ENCODE peak calls at places on chromosomes 11 and 22, in eight cellular contexts. V is ovary, A is IMR-90, H is PC-3, W is H9, F is HCT116, Y is body of pancreas, S is A549. O is an unnamed sample.

GRCh38 chr11:80096736-80097135 is 655.9 kb upstream of the TENM4 start:
- DNase-seq in S (no peak), F (no peak), H (peak; percentile 41), A (peak; percentile 87), V (no peak), Y (no peak), W (no peak), O (peak; percentile 46)

GRCh38 chr22:25485626-25486545 is 78.6 kb upstream of the GRK3 start:
- DNase-seq in V (no peak), S (no peak), A (peak; percentile 43), F (no peak), Y (no peak), H (no peak), W (no peak), O (no peak)

GRCh38 chr22:37922177-37922576 is 16.1 kb downstream of the MICALL1 start:
- DNase-seq in W (no peak), V (no peak), S (no peak), A (no peak), Y (no peak), F (no peak), H (no peak), O (no peak)

GRCh38 chr22:50699754-50700386 is 27.2 kb downstream of the SHANK3 start:
- DNase-seq in H (no peak), A (no peak), W (peak; percentile 58), Y (peak; percentile 10), F (no peak), V (no peak), S (no peak), O (no peak)

GRCh38 chr11:118845369-118845768 is 38.3 kb upstream of the CXCR5 start:
- DNase-seq in S (no peak), Y (no peak), H (peak; percentile 76), W (no peak), F (no peak), A (peak; percentile 70), V (no peak), O (peak; percentile 74)

GRCh38 chr11:74755395-74755995 is 6.8 kb downstream of the RNF169 start:
- DNase-seq in V (no peak), S (no peak), F (no peak), W (no peak), Y (no peak), A (peak; percentile 4), H (no peak), O (no peak)

GRCh38 chr11:29190313-29190712 is 826.5 kb downstream of the KCNA4 start:
- DNase-seq in H (no peak), F (no peak), S (no peak), Y (no peak), W (no peak), V (no peak), A (no peak), O (peak; percentile 49)

GRCh38 chr11:114082767-114083181 is 23.3 kb downstream of the ZBTB16 start:
- DNase-seq in F (no peak), A (no peak), Y (peak; percentile 74), V (peak; percentile 83), H (no peak), W (no peak), S (no peak), O (no peak)

GRCh38 chr11:112025682-112026081 is 474 bp downstream of the DLAT start:
- DNase-seq in F (no peak), S (peak; percentile 8), V (no peak), W (no peak), Y (no peak), H (no peak), A (peak; percentile 23), O (peak; percentile 9)

GRCh38 chr22:38067771-38068360 is 10.7 kb downstream of the PICK1 start:
- DNase-seq in W (no peak), S (no peak), Y (no peak), A (no peak), V (no peak), F (no peak), H (no peak), O (no peak)

GRCh38 chr11:46895821-46896220 is 22.5 kb downstream of the LRP4 start:
- DNase-seq in H (no peak), Y (peak; percentile 80), V (no peak), W (no peak), S (no peak), F (no peak), A (no peak), O (no peak)

GRCh38 chr11:2702771-2703486 is 3.1 kb upstream of the KCNQ1OT1 start:
- DNase-seq in H (no peak), W (no peak), S (no peak), F (no peak), A (no peak), Y (no peak), V (no peak), O (no peak)

GRCh38 chr11:2194877-2195755 is 23.5 kb upstream of the TH start:
- DNase-seq in A (peak; percentile 6), V (peak; percentile 53), H (peak; percentile 60), W (peak; percentile 76), F (no peak), Y (peak; percentile 61), S (peak; percentile 62), O (no peak)

GRCh38 chr11:113781682-113782081 is 2.1 kb downstream of the CLDN25 start:
- DNase-seq in S (no peak), F (no peak), H (peak; percentile 26), A (no peak), V (no peak), W (no peak), Y (no peak), O (no peak)

GRCh38 chr11:67312187-67313021 is 9.1 kb downstream of the SSH3 start:
- DNase-seq in V (no peak), F (no peak), W (no peak), H (peak; percentile 96), Y (no peak), S (no peak), A (no peak), O (peak; percentile 96)

GRCh38 chr11:114762437-114762836 is 84.1 kb downstream of the NXPE2 start:
- DNase-seq in F (no peak), Y (peak; percentile 64), W (peak; percentile 72), S (peak; percentile 15), V (peak; percentile 76), A (peak; percentile 54), H (peak; percentile 75), O (no peak)

GRCh38 chr11:34185926-34186841 is 80.8 kb downstream of the NAT10 start:
- DNase-seq in W (peak; percentile 43), H (no peak), A (no peak), F (no peak), Y (no peak), S (no peak), V (no peak), O (peak; percentile 25)

GRCh38 chr11:3222003-3222855 is 3.6 kb upstream of the MRGPRG start:
- DNase-seq in S (no peak), W (peak; percentile 26), F (no peak), H (no peak), A (no peak), Y (no peak), V (peak; percentile 28), O (no peak)

GRCh38 chr11:120334894-120335462 is 1.2 kb upstream of the ARHGEF12 start:
- DNase-seq in A (peak; percentile 94), W (peak; percentile 36), F (no peak), H (peak; percentile 96), Y (peak; percentile 71), S (peak; percentile 40), V (no peak), O (no peak)

GRCh38 chr22:39173787-39174497 is 21.5 kb upstream of the CBX7 start:
- DNase-seq in V (no peak), A (no peak), F (no peak), W (no peak), S (no peak), Y (no peak), H (no peak), O (no peak)

GRCh38 chr11:80317612-80318011 is 876.8 kb upstream of the TENM4 start:
- DNase-seq in F (no peak), Y (no peak), H (no peak), A (no peak), W (no peak), S (no peak), V (no peak), O (no peak)

DNA sequence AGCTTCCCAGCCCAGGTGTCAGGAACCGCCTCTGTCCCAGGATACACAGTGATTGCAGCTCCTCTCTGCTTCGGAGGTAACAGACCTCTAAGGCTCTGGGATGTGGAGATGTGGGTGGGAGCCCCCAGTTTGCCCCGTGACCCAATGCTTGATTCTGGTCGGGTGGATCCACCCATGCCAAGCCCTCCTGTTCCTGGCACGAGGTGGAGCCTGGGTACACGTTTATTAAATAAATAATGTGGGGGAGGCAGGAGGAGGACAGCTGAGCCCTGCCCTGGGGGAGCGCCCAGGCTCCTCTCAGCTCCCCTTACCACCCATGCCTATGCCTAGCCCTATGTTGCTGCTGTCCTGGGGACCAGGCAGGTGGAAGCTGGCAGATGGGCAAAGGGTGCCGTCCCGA is 16.0 kb downstream of the ARHGEF17 start:
- DNase-seq in S (no peak), A (no peak), H (no peak), F (no peak), W (no peak), Y (no peak), V (no peak), O (no peak)
- H3K4me1 ChIP-seq in S (peaks cover 9% of the 10 kb centered on the region), A (peaks cover 74% of the 10 kb centered on the region), H (peaks cover 10% of the 10 kb centered on the region), F (peaks cover 42% of the 10 kb centered on the region), W (peaks cover 7% of the 10 kb centered on the region), Y (peaks cover 29% of the 10 kb centered on the region), V (peaks cover 29% of the 10 kb centered on the region), O (no peaks in the 10 kb centered on the region)

DNA sequence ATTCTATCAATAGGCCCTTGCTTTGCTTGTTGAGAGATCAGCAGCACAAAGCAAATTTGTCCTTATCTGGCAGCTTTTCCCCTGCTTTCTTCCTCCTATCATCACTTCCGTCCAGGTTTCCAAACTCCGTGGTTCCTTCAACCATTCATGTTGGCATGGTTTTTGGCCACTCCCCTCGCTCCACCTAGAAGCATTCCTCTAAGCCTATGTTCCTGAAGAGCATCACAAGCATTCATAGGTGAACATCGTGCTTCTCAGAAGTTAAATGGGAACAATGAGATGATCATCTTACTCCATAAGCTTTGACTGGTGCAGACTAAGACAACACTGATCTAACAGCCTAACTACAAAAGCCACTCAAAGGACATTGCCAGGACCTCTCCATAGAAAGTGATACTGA is 86.3 kb downstream of the ETS1 start:
- DNase-seq in F (no peak), H (no peak), W (no peak), Y (no peak), S (no peak), V (no peak), A (no peak), O (no peak)
- H3K4me1 ChIP-seq in F (peaks cover 17% of the 10 kb centered on the region), H (peaks cover 89% of the 10 kb centered on the region), W (peaks cover 7% of the 10 kb centered on the region), Y (peaks cover 32% of the 10 kb centered on the region), S (peaks cover 90% of the 10 kb centered on the region), V (peaks cover 41% of the 10 kb centered on the region), A (peaks cover 52% of the 10 kb centered on the region), O (peaks cover 48% of the 10 kb centered on the region)

GRCh38 chr22:44521326-44521725 is 23.3 kb upstream of the RTL6 start:
- DNase-seq in W (no peak), A (no peak), V (no peak), H (no peak), F (no peak), S (no peak), Y (no peak), O (no peak)
- H3K4me1 ChIP-seq in W (no peaks in the 10 kb centered on the region), A (peaks cover 21% of the 10 kb centered on the region), V (peaks cover 2% of the 10 kb centered on the region), H (no peaks in the 10 kb centered on the region), F (no peaks in the 10 kb centered on the region), S (no peaks in the 10 kb centered on the region), Y (no peaks in the 10 kb centered on the region), O (no peaks in the 10 kb centered on the region)

DNA sequence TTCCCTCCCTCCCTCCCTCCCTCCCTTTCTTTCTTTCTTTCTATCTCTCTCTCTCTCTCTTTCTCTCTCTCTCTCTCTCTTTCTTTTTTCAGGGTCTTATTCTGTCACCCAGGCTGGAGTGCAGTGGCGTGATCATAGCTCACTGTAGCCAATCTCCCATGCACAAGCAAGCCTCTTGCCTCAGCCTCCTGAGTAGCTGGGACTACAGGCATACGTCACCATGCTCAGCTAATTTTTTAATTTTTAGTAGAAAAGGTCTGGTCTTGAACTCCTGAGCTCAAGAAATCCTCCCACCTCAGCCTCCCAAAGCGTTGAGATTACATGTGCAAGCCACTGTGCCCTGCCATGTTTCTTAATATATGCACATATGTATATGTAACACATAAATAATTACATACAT is 19.0 kb downstream of the TSKU start:
- DNase-seq in Y (no peak), W (no peak), A (no peak), V (no peak), H (no peak), S (no peak), F (no peak), O (no peak)
- H3K4me1 ChIP-seq in Y (peaks cover 57% of the 10 kb centered on the region), W (no peaks in the 10 kb centered on the region), A (peaks cover 42% of the 10 kb centered on the region), V (peaks cover 6% of the 10 kb centered on the region), H (peaks cover 9% of the 10 kb centered on the region), S (peaks cover 99% of the 10 kb centered on the region), F (peaks cover 7% of the 10 kb centered on the region), O (peaks cover 9% of the 10 kb centered on the region)

O was measured in foreskin keratinocyte.